ENCODE peak calls at places on chromosomes 1 and 21, in four cellular contexts. S, T, C and M are unnamed samples.

GRCh38 chr1:95042286-95042685 is 30.5 kb downstream of the ALG14 start:
- DNase-seq in S (no peak), T (no peak), C (no peak), M (no peak)

GRCh38 chr1:241870290-241870689 is 22.3 kb downstream of the EXO1 start:
- DNase-seq in S (no peak), T (no peak), C (no peak), M (no peak)

GRCh38 chr1:15352122-15352957 is 57.3 kb upstream of the EFHD2 start:
- DNase-seq in S (no peak), T (no peak), C (peak; percentile 80), M (peak; percentile 43)

GRCh38 chr21:32172106-32172505 is 106.7 kb downstream of the MIS18A start:
- DNase-seq in S (no peak), T (no peak), C (no peak), M (no peak)

GRCh38 chr1:108877324-108877812 is 583 bp downstream of the GPSM2 start:
- DNase-seq in S (no peak), T (no peak), C (no peak), M (peak; percentile 47)

GRCh38 chr1:46692806-46693770 is 21.4 kb downstream of the TEX38 start:
- DNase-seq in S (no peak), T (no peak), C (peak; percentile 13), M (no peak)

GRCh38 chr1:156639601-156640101 is 2.3 kb upstream of the BCAN start:
- DNase-seq in S (no peak), T (no peak), C (no peak), M (no peak)

GRCh38 chr1:111882537-111882936 is 106.9 kb downstream of the KCND3 start:
- DNase-seq in S (no peak), T (no peak), C (no peak), M (no peak)

GRCh38 chr1:1777950-1778826 is at the start of gene NADK:
- DNase-seq in S (peak; percentile 64), T (no peak), C (no peak), M (peak; percentile 94)

GRCh38 chr1:49627781-49628180 is 396.0 kb downstream of the AGBL4 start:
- DNase-seq in S (no peak), T (no peak), C (no peak), M (no peak)

GRCh38 chr1:48007044-48007443 is 9.9 kb upstream of the TRABD2B start:
- DNase-seq in S (no peak), T (no peak), C (peak; percentile 4), M (no peak)

GRCh38 chr1:204258213-204259115 is 44.7 kb upstream of the GOLT1A start:
- DNase-seq in S (peak; percentile 86), T (no peak), C (peak; percentile 42), M (peak; percentile 79)
- TF ChIP-seq TCF7 in S (no peak), T (no peak), C (no peak), M (no peak)

GRCh38 chr1:154206212-154206611 is at the start of gene CFAP141:
- DNase-seq in S (no peak), T (no peak), C (no peak), M (peak; percentile 42)

GRCh38 chr1:154212083-154212482 is 6.0 kb upstream of the CFAP141 start:
- DNase-seq in S (no peak), T (no peak), C (no peak), M (no peak)

GRCh38 chr1:154208677-154209390 is 2.7 kb upstream of the CFAP141 start:
- DNase-seq in S (no peak), T (no peak), C (no peak), M (no peak)

GRCh38 chr1:154207262-154207661 is 1.1 kb upstream of the CFAP141 start:
- DNase-seq in S (no peak), T (no peak), C (no peak), M (no peak)
- TF ChIP-seq TCF7 in S (no peak), T (no peak), C (no peak), M (no peak)

DNA sequence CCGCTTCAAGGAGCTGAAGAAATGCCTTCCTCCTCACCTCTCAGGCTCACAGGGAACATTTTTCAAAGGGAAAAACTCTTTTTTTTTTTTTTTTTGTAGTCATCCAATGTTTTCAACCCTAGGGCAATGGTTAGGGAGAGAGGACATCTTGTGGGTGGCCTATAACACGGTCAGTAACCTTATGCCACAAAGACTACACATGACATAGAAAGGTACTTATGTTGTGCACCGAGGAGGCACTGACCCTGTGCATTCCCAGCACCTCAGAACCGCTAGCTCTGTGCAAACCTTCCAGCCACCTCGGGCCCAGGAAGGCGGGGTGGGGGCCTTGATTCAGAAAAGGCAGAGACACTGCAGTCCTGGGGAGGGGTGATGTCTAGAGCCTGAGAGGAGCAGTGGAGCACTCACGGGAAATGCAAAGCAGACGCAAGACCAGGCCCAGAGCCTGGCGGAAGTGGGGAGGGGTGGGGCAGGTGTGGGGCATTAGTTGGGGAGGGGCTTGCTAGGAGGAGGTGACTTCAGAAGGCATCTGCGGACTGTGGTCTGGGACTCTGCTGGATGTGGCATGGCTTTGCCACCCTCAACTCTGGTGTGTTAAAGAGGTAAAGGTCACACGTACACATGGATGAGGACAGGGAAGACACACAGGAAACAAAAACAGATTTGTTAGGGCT is 68.6 kb downstream of the MDM4 start:
- DNase-seq in S (peak; percentile 40), T (no peak), C (no peak), M (no peak)
- TF ChIP-seq TCF7 in S (no peak), T (no peak), C (no peak), M (no peak)

GRCh38 chr1:26530898-26531598 is 1.5 kb downstream of the RPS6KA1 start:
- DNase-seq in S (peak; percentile 80), T (no peak), C (peak; percentile 87), M (peak; percentile 80)
- TF ChIP-seq TCF7 in S (no peak), T (no peak), C (peak; percentile 22), M (no peak)

DNA sequence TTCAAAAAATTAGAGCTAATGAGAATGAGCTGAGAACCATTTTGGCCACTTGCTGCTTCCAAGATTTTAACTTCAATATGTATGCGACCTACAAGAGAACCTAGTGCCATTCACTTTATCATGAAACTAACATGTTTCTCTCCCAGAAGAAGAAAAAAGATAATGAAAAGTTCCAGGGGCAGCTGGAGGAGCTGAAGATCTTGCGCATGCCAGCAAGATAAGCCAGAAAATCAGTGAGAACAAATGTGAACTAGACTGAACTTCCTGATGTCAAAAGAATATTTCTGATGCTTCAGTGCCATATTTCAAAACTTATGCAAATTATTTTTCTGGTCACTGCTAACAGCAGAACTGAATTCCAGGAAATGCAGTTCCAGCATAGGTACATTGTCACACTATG is 1265.1 kb downstream of the BRINP3 start:
- DNase-seq in S (no peak), T (no peak), C (no peak), M (no peak)
- TF ChIP-seq TCF7 in S (no peak), T (no peak), C (no peak), M (no peak)

GRCh38 chr1:221869759-221870158 is 127.9 kb upstream of the DUSP10 start:
- DNase-seq in S (no peak), T (no peak), C (no peak), M (no peak)
- TF ChIP-seq TCF7 in S (no peak), T (no peak), C (no peak), M (no peak)

DNA sequence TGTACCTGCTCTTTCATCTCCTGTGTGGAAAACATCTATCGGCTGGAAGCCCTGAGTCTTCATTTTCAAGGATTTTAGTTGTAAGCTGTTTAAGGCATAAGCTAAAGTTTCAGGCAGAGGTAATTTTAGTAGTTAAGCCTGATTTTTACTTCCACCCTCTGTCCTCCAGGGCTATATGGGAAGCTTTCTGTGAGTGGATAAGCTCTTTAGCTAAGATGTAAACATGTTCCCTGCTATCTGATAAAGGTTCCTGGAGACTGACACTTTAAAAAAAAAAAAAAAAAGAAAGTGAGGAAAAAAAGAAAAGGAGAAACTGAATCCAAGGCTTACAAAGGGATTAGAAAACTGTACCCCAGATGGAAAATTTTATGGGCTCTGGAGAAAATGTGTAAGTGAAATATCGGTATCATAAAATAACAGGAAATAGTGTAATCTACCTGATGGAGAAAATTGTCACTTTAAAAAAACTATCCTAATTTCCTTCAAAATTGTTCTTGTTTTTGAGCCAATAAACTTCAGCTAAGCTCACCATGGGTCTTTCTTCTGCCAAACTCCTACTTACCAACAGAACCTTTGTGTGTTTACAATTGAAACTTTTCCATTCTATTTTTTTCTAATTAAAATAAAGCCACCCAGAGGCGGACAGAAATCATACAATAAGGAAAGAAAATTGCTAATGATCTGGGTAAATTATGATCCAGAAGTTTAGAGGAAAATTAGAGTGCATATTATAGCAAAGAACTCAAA is 180.5 kb downstream of the TGFB2 start:
- DNase-seq in S (no peak), T (no peak), C (no peak), M (no peak)
- TF ChIP-seq TCF7 in S (no peak), T (no peak), C (no peak), M (no peak)

GRCh38 chr1:10820422-10820821 is 24.0 kb upstream of the CASZ1 start:
- DNase-seq in S (no peak), T (no peak), C (no peak), M (no peak)

GRCh38 chr1:10816743-10817369 is 20.4 kb upstream of the CASZ1 start:
- DNase-seq in S (no peak), T (no peak), C (no peak), M (no peak)

GRCh38 chr1:10819198-10819901 is 22.9 kb upstream of the CASZ1 start:
- DNase-seq in S (no peak), T (no peak), C (no peak), M (no peak)

GRCh38 chr1:10816233-10816632 is 19.8 kb upstream of the CASZ1 start:
- DNase-seq in S (no peak), T (no peak), C (no peak), M (no peak)

DNA sequence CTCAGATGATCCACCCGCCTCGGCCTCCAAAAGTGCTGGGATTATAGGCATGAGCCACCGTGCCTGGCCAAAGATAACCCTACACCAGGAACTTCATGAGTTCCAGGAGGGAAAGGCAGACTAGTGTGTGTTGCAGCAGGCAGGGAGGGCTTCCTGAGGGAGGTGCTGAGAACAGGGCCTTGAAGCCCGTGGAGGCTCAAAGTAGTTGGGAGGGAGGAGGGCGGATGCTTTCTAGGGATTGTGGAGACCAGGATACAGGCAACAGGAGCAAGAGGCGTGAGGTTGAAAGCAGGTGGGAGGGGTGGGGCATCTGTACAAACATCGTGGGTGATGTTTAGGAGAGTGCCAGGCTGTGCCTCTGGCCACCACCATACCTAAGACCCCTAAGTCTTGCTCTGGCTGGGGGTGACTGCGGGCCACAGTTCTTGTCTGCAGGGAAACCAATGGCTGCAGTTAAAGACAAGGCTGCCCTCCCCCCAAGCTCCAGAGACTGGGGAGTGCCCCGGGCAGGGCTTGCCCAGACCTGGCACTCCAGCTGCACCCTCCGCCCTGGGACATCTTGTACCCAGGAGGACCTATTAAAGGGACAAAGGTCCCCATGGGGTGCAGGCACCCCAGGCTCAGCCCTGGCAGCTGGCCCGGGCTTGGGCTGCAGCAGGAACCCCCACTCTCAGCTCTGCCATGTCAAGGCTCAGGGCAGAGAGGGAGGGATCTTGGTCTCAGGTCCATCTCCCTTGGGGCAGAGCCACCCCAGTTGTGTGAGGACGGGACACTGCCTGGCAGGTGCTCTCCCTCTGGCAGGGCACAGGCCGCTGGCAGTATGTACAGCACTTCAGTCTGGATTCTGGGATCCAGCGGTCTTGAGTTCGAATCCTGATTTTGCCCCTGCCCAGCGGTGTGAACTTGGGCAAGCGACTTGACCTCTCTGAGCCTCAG is 22.1 kb upstream of the CASZ1 start:
- DNase-seq in S (no peak), T (no peak), C (no peak), M (no peak)
- TF ChIP-seq TCF7 in S (no peak), T (no peak), C (no peak), M (no peak)